ENCODE peak calls at places on chromosomes 5 and 9, in nine cellular contexts. W is IMR-90, E is tibial nerve, G is thyroid gland, L is brain microvascular endothelial cell, O is fibroblast of pulmonary artery, V is MCF 10A, D is spleen, N is PC-9. H is an unnamed sample.

GRCh38 chr5:148372883-148373282 is 10.9 kb upstream of the FBXO38 start:
- DNase-seq in W (no peak), E (no peak), G (no peak), L (no peak), O (no peak), V (no peak), D (no peak), N (no peak), H (no peak)

GRCh38 chr9:114156658-114157421 is 1.5 kb downstream of the COL27A1 start:
- DNase-seq in W (peak), E (peak), G (peak), L (peak), O (peak), V (no peak), D (no peak), N (no peak), H (peak)

GRCh38 chr9:6007770-6008168 is 7.7 kb downstream of the RANBP6 start:
- DNase-seq in W (peak), E (peak), G (peak), L (peak), O (peak), V (peak), D (peak), N (peak), H (peak)

GRCh38 chr9:98401140-98402025 is 145.9 kb upstream of the TBC1D2 start:
- DNase-seq in W (peak), E (no peak), G (no peak), L (no peak), O (peak), V (no peak), D (no peak), N (no peak), H (peak)

GRCh38 chr9:72882117-72882775 is 70.6 kb downstream of the ALDH1A1 start:
- DNase-seq in W (no peak), E (no peak), G (peak), L (no peak), O (no peak), V (no peak), D (no peak), N (no peak), H (no peak)

GRCh38 chr9:2787065-2787464 is 56.8 kb downstream of the PUM3 start:
- DNase-seq in W (peak), E (no peak), G (no peak), L (peak), O (peak), V (peak), D (no peak), N (no peak), H (peak)

GRCh38 chr5:74164725-74165226 is 475.8 kb downstream of the ENC1 start:
- DNase-seq in W (no peak), E (no peak), G (no peak), L (no peak), O (no peak), V (no peak), D (no peak), N (no peak), H (no peak)

GRCh38 chr5:125278711-125279110 is 532.3 kb upstream of the ZNF608 start:
- DNase-seq in W (no peak), E (no peak), G (no peak), L (no peak), O (no peak), V (no peak), D (no peak), N (no peak), H (no peak)

GRCh38 chr5:29462261-29462660 is 1731.2 kb upstream of the CDH6 start:
- DNase-seq in W (no peak), E (no peak), G (no peak), L (no peak), O (no peak), V (no peak), D (no peak), N (no peak), H (no peak)

GRCh38 chr5:15034379-15034778 is 162.8 kb upstream of the ANKH start:
- DNase-seq in W (no peak), E (no peak), G (no peak), L (no peak), O (no peak), V (no peak), D (no peak), N (no peak), H (no peak)

GRCh38 chr5:157689942-157690689 is 18.8 kb downstream of the C5orf52 start:
- DNase-seq in W (no peak), E (no peak), G (no peak), L (no peak), O (no peak), V (no peak), D (peak), N (no peak), H (no peak)

GRCh38 chr5:95565280-95565920 is 10.5 kb downstream of the ARSK start:
- DNase-seq in W (peak), E (no peak), G (no peak), L (no peak), O (peak), V (no peak), D (no peak), N (no peak), H (peak)

GRCh38 chr9:7454490-7455110 is 345.0 kb downstream of the DMAC1 start:
- DNase-seq in W (no peak), E (no peak), G (no peak), L (no peak), O (no peak), V (no peak), D (no peak), N (no peak), H (no peak)

GRCh38 chr9:105696219-105696793 is 2.0 kb downstream of the TMEM38B start:
- DNase-seq in W (no peak), E (no peak), G (no peak), L (no peak), O (no peak), V (no peak), D (no peak), N (no peak), H (no peak)

GRCh38 chr9:105697871-105698270 is 3.5 kb downstream of the TMEM38B start:
- DNase-seq in W (peak), E (no peak), G (no peak), L (peak), O (peak), V (no peak), D (no peak), N (no peak), H (no peak)

GRCh38 chr9:105694320-105694847 is at the start of gene TMEM38B:
- DNase-seq in W (peak), E (peak), G (peak), L (peak), O (peak), V (peak), D (peak), N (peak), H (peak)

GRCh38 chr9:105693435-105694275 is 686 bp upstream of the TMEM38B start:
- DNase-seq in W (peak), E (no peak), G (no peak), L (no peak), O (no peak), V (peak), D (no peak), N (peak), H (no peak)

DNA sequence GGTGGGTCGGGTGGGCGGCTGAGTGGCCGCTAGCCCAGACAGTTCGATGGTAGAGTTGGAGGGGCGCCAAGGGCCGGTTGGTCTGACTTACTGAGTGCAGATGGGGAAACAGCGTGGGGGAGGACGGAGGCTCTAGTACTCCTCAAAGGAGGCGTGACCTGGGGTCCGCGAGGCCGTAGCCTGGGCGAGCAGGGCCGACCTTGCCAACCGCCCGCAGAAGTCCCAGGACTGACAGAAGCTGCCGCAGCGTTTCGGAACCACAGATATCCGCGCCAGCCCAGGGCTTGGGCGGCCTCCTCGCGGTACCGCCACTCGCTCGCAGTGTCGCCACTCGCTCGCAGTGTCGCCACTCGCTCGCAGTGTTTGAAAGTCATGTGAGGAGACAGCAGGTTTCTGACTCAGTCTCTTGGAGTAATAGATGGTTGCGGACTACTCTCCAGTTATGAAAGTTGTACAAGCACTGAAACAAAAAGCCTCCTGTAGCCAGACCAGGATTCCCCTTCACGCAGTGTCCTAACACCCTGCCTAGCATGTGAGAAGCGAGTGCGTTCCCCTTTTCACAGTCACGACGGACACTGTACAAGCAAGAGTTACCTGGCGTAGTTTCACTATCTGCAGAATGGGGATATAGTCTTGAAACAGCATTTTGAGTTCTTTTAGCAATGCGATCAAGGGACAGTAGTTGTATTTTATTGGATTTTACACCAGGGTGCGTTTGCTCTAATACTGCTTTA is 674 bp downstream of the TMEM38B start:
- DNase-seq in W (peak), E (peak), G (peak), L (peak), O (peak), V (peak), D (peak), N (peak), H (peak)
- TF ChIP-seq CTCF in W (no peak), E (no peak), G (no peak), L (no peak), O (no peak), V (no peak), D (no peak), N (no peak), H (no peak)

GRCh38 chr5:160197341-160198147 is 31.8 kb upstream of the FABP6 start:
- DNase-seq in W (peak), E (no peak), G (no peak), L (peak), O (peak), V (no peak), D (no peak), N (no peak), H (peak)

GRCh38 chr5:160198148-160198545 is 31.2 kb upstream of the FABP6 start:
- DNase-seq in W (no peak), E (no peak), G (no peak), L (no peak), O (no peak), V (no peak), D (no peak), N (no peak), H (no peak)

GRCh38 chr5:160199410-160199911 is 29.8 kb upstream of the FABP6 start:
- DNase-seq in W (peak), E (peak), G (peak), L (peak), O (peak), V (peak), D (peak), N (peak), H (peak)

DNA sequence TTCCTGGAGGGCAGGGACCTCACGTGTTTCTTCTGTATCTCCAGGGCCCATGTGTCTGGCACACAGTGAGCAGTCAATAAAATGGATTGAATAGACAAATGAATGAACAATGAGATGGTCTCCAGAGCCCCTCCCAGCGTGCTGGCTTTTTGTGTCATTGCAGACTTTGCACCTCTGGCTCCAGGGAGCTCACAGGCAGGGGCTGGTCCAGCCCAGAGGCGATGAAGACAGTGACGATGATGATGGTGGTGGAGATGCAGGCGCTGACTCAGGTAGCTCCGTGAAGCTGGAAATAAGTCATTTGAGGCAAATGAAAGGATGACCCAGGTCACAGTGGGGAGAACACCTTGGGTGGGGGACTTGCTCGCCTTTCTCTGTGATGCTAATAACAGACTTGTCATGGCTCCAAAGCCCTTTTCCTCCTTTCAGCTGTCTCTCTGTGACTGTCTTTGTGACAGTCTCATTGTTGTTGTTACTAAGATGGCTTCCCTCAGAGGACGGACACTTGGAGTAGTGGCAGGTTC is 30.4 kb upstream of the FABP6 start:
- DNase-seq in W (no peak), E (no peak), G (no peak), L (no peak), O (no peak), V (no peak), D (no peak), N (no peak), H (no peak)
- TF ChIP-seq CTCF in W (no peak), E (no peak), G (no peak), L (no peak), O (no peak), V (no peak), D (no peak), N (no peak), H (no peak)

DNA sequence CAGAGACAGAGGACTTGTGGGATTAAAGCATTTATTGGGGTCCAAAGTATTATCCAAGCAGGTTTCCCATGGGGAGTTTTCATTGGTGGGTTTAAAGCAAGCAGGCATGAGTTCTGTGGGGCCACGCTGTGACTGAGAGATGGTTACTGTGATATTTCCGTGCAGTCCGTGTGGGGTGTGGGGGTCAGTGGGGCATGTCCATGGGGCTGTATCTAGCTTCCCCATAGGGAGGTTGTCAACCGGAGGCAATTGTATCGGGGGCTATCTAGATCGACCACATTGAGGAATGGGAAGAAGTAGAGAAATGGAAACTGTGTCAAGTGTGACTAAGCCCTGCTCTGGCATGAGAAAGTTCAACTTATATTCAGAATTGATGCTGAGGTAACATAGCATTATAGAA is 7.1 kb upstream of the RPS23 start:
- DNase-seq in W (no peak), E (no peak), G (no peak), L (no peak), O (no peak), V (no peak), D (no peak), N (no peak), H (no peak)
- TF ChIP-seq CTCF in W (no peak), E (no peak), G (no peak), L (no peak), O (no peak), V (no peak), D (no peak), N (no peak), H (no peak)

DNA sequence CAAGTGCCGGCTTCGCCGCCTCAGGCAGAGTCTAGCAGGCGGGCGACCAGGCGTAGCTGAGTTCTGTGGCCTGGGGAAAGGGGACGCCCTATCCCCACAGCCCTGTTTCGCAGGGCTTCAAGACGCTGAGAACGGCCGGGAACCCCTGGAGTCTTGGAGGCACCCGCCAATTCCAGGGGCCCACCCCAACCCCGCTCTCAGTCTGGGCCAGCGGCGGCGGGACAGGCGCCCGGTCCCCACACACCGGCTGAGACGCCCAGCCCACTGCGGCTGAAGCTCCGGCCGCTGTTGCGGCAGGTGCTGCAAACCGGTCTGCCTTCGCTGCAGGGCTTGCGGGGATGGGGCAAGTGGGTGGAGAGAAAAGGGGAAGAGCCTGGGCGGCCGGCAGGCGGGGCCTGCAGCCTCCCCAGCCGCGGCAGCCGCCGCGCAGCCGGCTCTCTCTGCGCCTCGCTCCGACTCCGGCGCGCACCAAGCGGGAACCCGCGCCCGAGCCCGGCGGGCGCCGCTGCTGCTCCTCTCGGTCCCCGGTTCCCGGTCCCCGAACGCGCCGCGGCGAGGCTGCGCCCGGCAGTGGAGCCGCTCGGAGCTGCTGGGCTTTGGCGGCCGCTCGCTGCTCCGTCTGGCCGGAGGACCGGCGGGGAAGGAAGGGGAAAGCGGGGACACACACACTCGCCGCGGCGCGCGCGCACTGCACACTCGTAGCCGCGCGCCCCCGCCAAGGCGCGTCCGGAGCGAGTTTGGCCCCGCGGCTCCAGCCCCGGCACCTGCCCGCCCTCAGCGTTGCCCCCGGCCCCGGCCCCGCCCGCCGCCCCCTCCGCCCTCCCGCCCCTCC is at the start of gene PIP5K1B:
- DNase-seq in W (peak), E (no peak), G (peak), L (peak), O (peak), V (peak), D (peak), N (peak), H (peak)
- TF ChIP-seq CTCF in W (no peak), E (no peak), G (no peak), L (no peak), O (no peak), V (no peak), D (no peak), N (no peak), H (no peak)